ENCODE peak calls at places on chromosomes 11 and 22, in four cellular contexts. U, N, Q and Y are unnamed samples.
A peak's percentile ranks its signal among the peaks of the same experiment; 100 is the strongest.

GRCh38 chr22:50733521-50734342 is 4.3 kb upstream of the ACR start:
- DNase-seq in Q (no peak), U (no peak), N (no peak), Y (no peak)

GRCh38 chr11:12717851-12718291 is 43.6 kb downstream of the TEAD1 start:
- DNase-seq in N (peak; percentile 19), Q (peak; percentile 32), U (no peak), Y (no peak)

GRCh38 chr11:90434858-90435257 is 212.0 kb upstream of the CHORDC1 start:
- DNase-seq in Q (no peak), N (no peak), U (peak; percentile 28), Y (no peak)

GRCh38 chr11:67615455-67616430 is 9.0 kb downstream of the NDUFV1 start:
- DNase-seq in U (no peak), Q (no peak), N (no peak), Y (no peak)

GRCh38 chr22:22593964-22594656 is 35.0 kb upstream of the PRAME start:
- DNase-seq in Q (peak; percentile 32), U (peak; percentile 18), N (peak; percentile 31), Y (no peak)

GRCh38 chr11:96241351-96241841 is 101.6 kb downstream of the MAML2 start:
- DNase-seq in Q (no peak), N (no peak), U (no peak), Y (no peak)

GRCh38 chr22:30232716-30233218 is 13.8 kb downstream of the LIF start:
- DNase-seq in N (no peak), Q (no peak), U (no peak), Y (no peak)

GRCh38 chr11:84981296-84981695 is 645.8 kb downstream of the DLG2 start:
- DNase-seq in U (no peak), Q (no peak), N (no peak), Y (no peak)